ENCODE peak calls at places on chromosomes 11 and 22, in seven cellular contexts. G is CD8-positive, alpha-beta memory T cell; T is GM23248; J is fibroblast of lung; Y is DND-41; B is tibial nerve; D is sigmoid colon. V is an unnamed sample.
A peak's percentile ranks its signal among the peaks of the same experiment; 100 is the strongest.

GRCh38 chr11:78325274-78325781 is 92.3 kb downstream of the GAB2 start:
- DNase-seq in T (no peak), Y (peak; percentile 62), D (no peak), B (no peak), G (peak; percentile 50), J (peak; percentile 14), V (no peak)

GRCh38 chr11:100562102-100562501 is 125.0 kb upstream of the ARHGAP42 start:
- DNase-seq in J (peak; percentile 89), Y (no peak), B (no peak), T (peak; percentile 76), G (no peak), D (no peak), V (no peak)

GRCh38 chr22:30968924-30969531 is at the start of gene TUG1:
- DNase-seq in G (peak; percentile 98), B (peak; percentile 98), J (peak; percentile 99), D (peak; percentile 99), Y (peak; percentile 98), T (peak; percentile 99), V (peak; percentile 98)

GRCh38 chr11:44857490-44857889 is 93.2 kb downstream of the TP53I11 start:
- DNase-seq in B (no peak), T (no peak), D (peak; percentile 85), J (no peak), Y (no peak), G (no peak), V (no peak)

GRCh38 chr11:86818466-86819282 is 18.3 kb downstream of the PRSS23 start:
- DNase-seq in Y (peak; percentile 7), B (no peak), D (no peak), T (peak; percentile 90), J (peak; percentile 73), G (peak; percentile 29), V (no peak)

GRCh38 chr11:11513438-11513837 is 108.4 kb downstream of the GALNT18 start:
- DNase-seq in G (no peak), D (no peak), J (no peak), Y (no peak), B (no peak), T (peak; percentile 50), V (no peak)

GRCh38 chr11:3192511-3193372 is 25.9 kb downstream of the MRGPRG start:
- DNase-seq in G (no peak), D (peak; percentile 55), B (no peak), Y (no peak), J (no peak), T (no peak), V (no peak)

GRCh38 chr11:41392591-41392990 is 66.9 kb downstream of the LRRC4C start:
- DNase-seq in G (no peak), T (no peak), D (no peak), B (no peak), Y (no peak), J (peak; percentile 37), V (no peak)

GRCh38 chr11:19234428-19234827 is 6.3 kb downstream of the E2F8 start:
- DNase-seq in D (no peak), J (no peak), T (no peak), B (no peak), Y (no peak), G (no peak), V (no peak)

GRCh38 chr11:36452231-36452630 is 57.8 kb downstream of the TRAF6 start:
- DNase-seq in D (no peak), J (peak; percentile 77), Y (peak; percentile 84), B (no peak), T (peak; percentile 52), G (no peak), V (peak; percentile 77)

GRCh38 chr11:88175004-88175706 is at the start of gene RAB38:
- DNase-seq in T (peak; percentile 41), Y (no peak), G (peak; percentile 2), B (no peak), J (peak; percentile 43), D (peak; percentile 70), V (no peak)

GRCh38 chr11:63813563-63814382 is 517 bp downstream of the SPINDOC start:
- DNase-seq in D (peak; percentile 75), Y (peak; percentile 69), T (peak; percentile 55), J (peak; percentile 67), B (peak; percentile 18), G (peak; percentile 21), V (peak; percentile 54)

GRCh38 chr22:26476705-26477340 is 6.8 kb downstream of the HPS4 start:
- DNase-seq in J (peak; percentile 94), D (no peak), B (no peak), G (no peak), Y (no peak), T (no peak), V (peak; percentile 38)

GRCh38 chr22:34722901-34723300 is 343.1 kb upstream of the ISX start:
- DNase-seq in G (no peak), J (no peak), T (no peak), D (no peak), Y (no peak), B (no peak), V (no peak)

GRCh38 chr11:61369372-61370348 is 7.5 kb downstream of the TMEM138 start:
- DNase-seq in J (peak; percentile 96), T (peak; percentile 84), D (peak; percentile 76), G (no peak), B (peak; percentile 42), Y (no peak), V (peak; percentile 70)

GRCh38 chr11:59767212-59767611 is 12.0 kb downstream of the STX3 start:
- DNase-seq in B (no peak), D (no peak), Y (peak; percentile 34), G (peak; percentile 12), J (peak; percentile 14), T (no peak), V (no peak)

GRCh38 chr11:128711136-128711535 is 17.3 kb downstream of the FLI1 start:
- DNase-seq in Y (no peak), B (no peak), D (no peak), T (peak; percentile 85), J (peak; percentile 88), G (no peak), V (no peak)

DNA sequence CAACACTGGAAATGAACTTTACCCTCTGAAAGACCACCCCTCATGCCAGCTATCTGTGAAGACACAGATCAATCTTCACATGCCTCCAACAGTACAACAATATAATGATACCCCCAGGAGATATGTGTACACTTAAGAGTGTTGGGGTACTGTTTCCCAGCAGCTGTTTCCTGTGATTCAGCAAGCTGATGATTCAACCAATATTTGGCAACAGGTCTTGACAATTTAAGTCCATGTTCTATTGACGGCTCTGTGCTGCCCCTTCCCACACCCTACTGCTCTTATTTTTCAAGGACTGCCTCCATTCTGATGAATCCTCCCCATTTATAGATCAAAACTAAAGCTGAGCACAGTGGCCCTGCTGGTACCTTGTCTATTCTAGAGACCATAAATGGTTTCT is 6.6 kb downstream of the SNX19 start:
- DNase-seq in G (no peak), D (no peak), B (no peak), J (peak; percentile 89), T (peak; percentile 80), Y (no peak), V (no peak)
- H3K36me3 ChIP-seq in G (peaks cover 47% of the 10 kb centered on the region), D (peaks cover 97% of the 10 kb centered on the region), B (peaks cover 99% of the 10 kb centered on the region), J (peaks cover 28% of the 10 kb centered on the region), T (peaks cover 57% of the 10 kb centered on the region), Y (peaks cover 87% of the 10 kb centered on the region), V (peaks cover 16% of the 10 kb centered on the region)

DNA sequence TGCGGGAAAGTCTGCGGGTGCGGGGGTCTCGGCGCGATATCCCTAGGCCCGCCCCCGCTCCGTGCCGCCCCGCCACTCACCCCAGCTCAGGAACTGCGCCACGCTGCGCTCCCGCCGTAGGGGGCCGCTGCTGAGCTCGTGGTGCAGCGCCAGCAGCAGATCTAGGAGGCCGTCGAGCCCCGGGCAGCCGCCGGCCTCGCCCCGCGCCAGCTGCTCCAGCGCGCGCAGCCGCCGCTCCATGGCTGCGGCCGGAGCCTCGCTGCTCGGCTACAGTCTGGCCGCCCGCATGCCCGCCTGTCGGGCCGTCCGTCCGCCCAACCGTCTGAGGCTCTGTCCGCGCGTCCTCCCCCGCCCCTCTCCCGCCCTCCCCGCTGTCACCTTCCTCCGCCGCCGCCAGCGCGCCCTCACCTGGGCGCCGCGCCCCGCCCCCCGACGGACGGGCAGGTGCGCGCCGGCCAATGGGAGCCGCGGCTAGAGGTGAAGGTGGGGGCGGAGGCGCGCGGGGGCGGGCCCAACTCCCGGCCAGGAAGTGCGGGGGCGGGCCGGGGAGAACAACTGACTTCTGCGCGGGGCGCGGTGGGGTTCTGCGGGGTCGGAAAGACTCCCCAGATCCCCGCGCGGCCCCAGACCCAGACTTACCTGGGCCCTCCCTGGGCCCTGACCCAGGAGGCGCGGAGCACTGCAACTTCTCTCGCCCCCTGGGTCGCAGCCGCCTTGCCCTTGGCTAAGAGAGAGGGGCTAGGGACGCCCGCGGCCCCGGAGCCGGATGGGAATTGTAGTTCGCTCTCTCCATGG is at the start of gene CDC42BPG:
- DNase-seq in Y (peak; percentile 68), D (no peak), J (peak; percentile 53), T (peak; percentile 87), B (no peak), G (peak; percentile 81), V (peak; percentile 68)
- H3K9me3 ChIP-seq in Y (no peaks in the 10 kb centered on the region), D (no peaks in the 10 kb centered on the region), J (no peaks in the 10 kb centered on the region), T (no peaks in the 10 kb centered on the region), B (no peaks in the 10 kb centered on the region), G (no peaks in the 10 kb centered on the region), V (no peaks in the 10 kb centered on the region)

GRCh38 chr11:62602141-62603071 is 741 bp upstream of the MTA2 start:
- DNase-seq in G (no peak), B (peak; percentile 55), J (peak; percentile 21), T (peak; percentile 57), D (peak; percentile 89), Y (no peak), V (no peak)

GRCh38 chr11:62603072-62603408 is 1.4 kb upstream of the MTA2 start:
- DNase-seq in B (no peak), G (no peak), T (no peak), D (no peak), J (no peak), Y (no peak), V (no peak)

GRCh38 chr11:62601114-62601363 is 626 bp downstream of the MTA2 start:
- DNase-seq in D (peak; percentile 80), J (no peak), G (no peak), B (no peak), T (peak; percentile 55), Y (peak; percentile 60), V (no peak)

GRCh38 chr11:62600367-62601113 is 1.1 kb downstream of the MTA2 start:
- DNase-seq in Y (no peak), B (no peak), J (no peak), T (no peak), G (no peak), D (no peak), V (no peak)

DNA sequence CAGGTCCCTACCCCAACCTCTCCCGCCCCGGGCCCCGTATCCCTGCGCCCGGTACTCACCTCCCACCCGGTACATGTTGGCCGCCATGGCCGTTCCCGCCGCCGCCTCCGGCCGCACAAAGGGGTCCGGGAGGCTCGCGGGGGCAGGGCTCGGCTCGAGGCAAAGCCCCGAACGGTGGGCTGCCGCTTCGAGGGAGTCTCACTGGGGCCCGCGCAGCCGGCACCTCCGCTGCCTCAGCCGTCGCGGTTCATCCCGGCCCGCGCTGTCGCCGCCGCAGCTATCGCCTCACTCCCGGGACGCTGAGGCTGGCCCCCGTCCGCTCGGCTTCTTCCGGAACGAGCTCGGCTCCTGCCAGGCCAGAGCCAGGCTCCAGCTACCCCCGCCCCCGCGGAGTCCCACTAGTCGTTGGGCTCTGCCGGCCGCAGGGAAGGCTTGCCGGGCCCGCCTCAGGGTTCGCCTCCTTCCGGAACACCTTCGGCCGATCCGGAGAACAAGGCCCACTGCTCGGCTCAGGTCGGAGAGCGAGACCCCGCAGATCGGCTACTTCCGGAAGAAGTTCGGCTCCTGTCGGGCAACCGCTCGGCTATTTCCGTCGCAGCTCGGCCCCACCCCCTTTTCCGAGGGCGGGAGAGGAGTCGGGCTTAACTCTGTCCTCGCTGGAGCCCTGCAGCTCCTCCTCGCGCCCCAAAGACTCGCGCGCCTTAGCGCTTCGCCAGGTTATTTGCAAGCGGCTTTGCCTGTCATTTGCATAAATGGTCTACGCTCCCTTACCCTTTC is at the start of gene MTA2:
- DNase-seq in G (peak; percentile 100), D (peak; percentile 99), Y (peak; percentile 100), J (peak; percentile 96), B (peak; percentile 97), T (peak; percentile 99), V (peak; percentile 98)
- H3K36me3 ChIP-seq in G (peaks cover 42% of the 10 kb centered on the region), D (peaks cover 51% of the 10 kb centered on the region), Y (peaks cover 64% of the 10 kb centered on the region), J (peaks cover 17% of the 10 kb centered on the region), B (peaks cover 47% of the 10 kb centered on the region), T (peaks cover 20% of the 10 kb centered on the region), V (peaks cover 26% of the 10 kb centered on the region)

GRCh38 chr22:48557473-48557872 is 1270.2 kb downstream of the BRD1 start:
- DNase-seq in D (no peak), G (no peak), B (no peak), T (no peak), J (no peak), Y (no peak), V (no peak)
- H3K9me3 ChIP-seq in D (no peaks in the 10 kb centered on the region), G (no peaks in the 10 kb centered on the region), B (no peaks in the 10 kb centered on the region), T (no peaks in the 10 kb centered on the region), J (no peaks in the 10 kb centered on the region), Y (no peaks in the 10 kb centered on the region), V (no peaks in the 10 kb centered on the region)

V was measured in SJCRH30.